ENCODE peak calls at places on chromosome 15, in six cellular contexts. J, K, C, I, L and Y are unnamed samples.

GRCh38 chr15:48397841-48398240 is 66.6 kb downstream of the DUT start:
- ATAC-seq in I (no peak), L (no peak), C (no peak), J (no peak), K (no peak), Y (no peak)

GRCh38 chr15:39643747-39644520 is 63.1 kb downstream of the THBS1 start:
- ATAC-seq in J (no peak), L (no peak), I (no peak), K (no peak), C (no peak), Y (no peak)

GRCh38 chr15:58551764-58552504 is 120.1 kb downstream of the LIPC start:
- ATAC-seq in K (peak; percentile 77), C (peak; percentile 73), J (peak; percentile 16), I (no peak), L (no peak), Y (peak; percentile 51)

GRCh38 chr15:88656760-88657221 is 18.0 kb downstream of the ISG20 start:
- ATAC-seq in L (peak; percentile 93), C (no peak), J (no peak), I (peak; percentile 29), K (peak; percentile 27), Y (no peak)

GRCh38 chr15:62896380-62896866 is 146.1 kb upstream of the TPM1 start:
- ATAC-seq in C (peak; percentile 11), K (peak; percentile 43), J (no peak), I (peak; percentile 63), L (no peak), Y (no peak)

GRCh38 chr15:62416535-62416934 is 251.4 kb upstream of the C2CD4B start:
- ATAC-seq in L (no peak), J (no peak), I (no peak), C (no peak), K (no peak), Y (no peak)

GRCh38 chr15:72534522-72534921 is 60.4 kb downstream of the ARIH1 start:
- ATAC-seq in K (no peak), I (no peak), C (no peak), J (no peak), L (no peak), Y (no peak)

GRCh38 chr15:55917881-55918296 is 75.5 kb downstream of the NEDD4 start:
- ATAC-seq in L (no peak), C (peak; percentile 54), K (peak; percentile 75), J (peak; percentile 47), I (peak; percentile 94), Y (no peak)

GRCh38 chr15:70420421-70421196 is 322.9 kb upstream of the TLE3 start:
- ATAC-seq in I (no peak), K (no peak), L (no peak), J (no peak), C (no peak), Y (no peak)

GRCh38 chr15:29533667-29534066 is 264.0 kb upstream of the NSMCE3 start:
- ATAC-seq in C (no peak), I (no peak), J (no peak), L (no peak), K (no peak), Y (no peak)
- TF ChIP-seq EP300 in C (no peak), I (no peak), J (no peak), L (no peak), K (no peak), Y (no peak)

GRCh38 chr15:51782357-51782896 is 31.0 kb downstream of the TMOD2 start:
- ATAC-seq in C (no peak), I (peak; percentile 78), K (peak; percentile 47), L (no peak), J (peak; percentile 82), Y (no peak)
- TF ChIP-seq CTCF in C (no peak), I (peak; percentile 50), K (peak; percentile 76), L (no peak), J (peak; percentile 68), Y (no peak)

GRCh38 chr15:78508272-78508671 is 895 bp downstream of the HYKK start:
- ATAC-seq in I (no peak), C (no peak), L (no peak), K (no peak), J (no peak), Y (no peak)

GRCh38 chr15:78507831-78508160 is 419 bp downstream of the HYKK start:
- ATAC-seq in L (peak; percentile 62), I (peak; percentile 70), J (peak; percentile 68), C (peak; percentile 54), K (peak; percentile 62), Y (no peak)

GRCh38 chr15:78509726-78510312 is 2.4 kb downstream of the HYKK start:
- ATAC-seq in C (no peak), L (no peak), I (no peak), J (no peak), K (no peak), Y (no peak)

GRCh38 chr15:78502641-78503040 is 4.7 kb upstream of the HYKK start:
- ATAC-seq in K (no peak), J (no peak), I (no peak), L (no peak), C (no peak), Y (no peak)

DNA sequence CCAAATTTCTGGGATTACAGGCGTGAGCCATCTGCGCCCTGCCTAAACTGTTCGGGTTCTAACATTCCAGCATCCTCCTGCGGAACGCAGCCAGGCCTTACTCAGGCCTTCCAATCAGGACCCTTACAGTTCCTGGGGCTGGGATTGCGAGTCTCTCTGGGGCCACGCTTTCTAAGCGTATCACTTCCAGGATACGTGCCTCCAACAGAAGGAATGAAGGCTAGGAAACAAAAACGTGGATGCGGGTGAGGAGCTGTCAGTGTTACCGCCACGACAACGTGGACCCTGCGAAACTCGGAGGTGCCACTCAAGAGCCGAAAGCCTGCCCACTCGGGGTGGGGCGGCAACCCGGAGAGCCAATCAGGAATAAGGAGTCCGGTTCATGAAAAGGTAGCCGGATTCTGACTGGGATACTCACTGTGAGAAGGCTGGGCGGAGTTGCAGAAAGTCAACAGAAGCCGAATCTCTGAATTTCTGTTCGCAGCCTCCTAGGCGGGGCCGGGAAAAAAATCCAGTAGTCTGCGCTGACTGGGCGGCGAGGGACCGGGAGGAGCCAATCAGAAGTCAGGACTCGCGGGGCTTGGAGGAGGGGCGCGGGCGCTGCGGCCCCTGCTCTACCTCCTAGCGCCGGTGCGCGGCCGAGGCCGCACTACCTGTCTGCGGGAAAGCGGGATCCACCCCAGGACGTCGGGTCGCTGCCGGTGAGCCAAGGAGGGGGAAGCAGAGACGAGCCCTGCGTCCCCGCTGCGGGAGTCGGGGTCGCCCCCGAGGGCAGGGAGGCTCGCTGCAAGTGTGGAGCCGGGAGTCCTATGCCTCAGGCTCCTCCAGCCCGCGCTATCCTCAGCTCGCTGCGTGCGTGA is at the start of gene HYKK:
- ATAC-seq in I (peak; percentile 97), C (peak; percentile 97), L (peak; percentile 93), K (peak; percentile 97), J (peak; percentile 99), Y (peak; percentile 98)
- TF ChIP-seq EP300 in I (no peak), C (no peak), L (no peak), K (no peak), J (no peak), Y (no peak)

DNA sequence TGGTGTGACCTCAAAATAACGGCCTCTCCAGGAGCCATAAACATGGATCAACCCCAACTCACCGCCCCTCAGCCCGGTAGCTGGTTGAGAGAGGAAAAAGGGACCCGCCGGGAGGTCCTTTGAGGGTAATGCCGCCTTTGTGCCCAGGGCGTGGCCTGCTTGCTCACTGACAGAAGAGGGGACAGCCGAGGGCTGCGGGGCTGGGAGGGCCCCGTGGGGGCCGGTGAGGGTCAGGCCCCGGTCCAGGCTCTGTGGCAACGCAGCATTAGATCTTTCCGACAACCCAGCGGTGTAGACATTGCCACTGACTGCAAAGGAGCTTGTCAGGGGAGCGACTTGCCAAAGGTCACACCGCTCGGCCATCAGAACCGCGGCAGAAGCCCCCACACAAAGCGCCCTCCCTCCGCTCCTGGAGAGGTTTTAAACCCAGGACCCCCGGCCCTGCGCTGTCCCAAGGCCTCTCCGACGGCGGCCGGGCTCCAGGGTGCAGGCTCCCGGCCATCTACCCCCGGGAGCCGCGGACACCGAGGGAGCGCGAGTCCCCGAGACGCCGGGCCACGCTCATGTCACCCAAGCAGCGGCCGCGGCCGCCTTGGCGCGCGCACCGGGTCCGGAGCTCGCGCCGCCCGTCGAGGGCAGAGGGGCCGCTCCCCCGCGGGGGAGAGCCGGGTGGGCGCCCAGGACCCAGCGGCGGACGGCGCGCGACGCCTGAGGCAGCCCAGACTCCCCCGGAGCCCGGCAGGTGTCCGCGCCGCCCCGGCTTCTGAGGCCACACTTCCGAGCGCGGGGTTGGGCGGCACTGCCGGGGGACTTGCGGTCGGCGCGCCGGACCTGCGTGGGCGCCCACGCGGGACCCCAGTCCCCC is 975 bp downstream of the PCSK6 start:
- ATAC-seq in J (peak; percentile 46), I (no peak), C (peak; percentile 12), K (peak; percentile 78), L (no peak), Y (no peak)
- TF ChIP-seq CTCF in J (no peak), I (no peak), C (no peak), K (no peak), L (no peak), Y (no peak)

GRCh38 chr15:83656943-83657528 is 3.1 kb downstream of the ADAMTSL3 start:
- ATAC-seq in J (no peak), K (peak; percentile 83), I (no peak), L (no peak), C (no peak), Y (no peak)
- TF ChIP-seq EP300 in J (no peak), K (no peak), I (no peak), L (no peak), C (no peak), Y (no peak)

DNA sequence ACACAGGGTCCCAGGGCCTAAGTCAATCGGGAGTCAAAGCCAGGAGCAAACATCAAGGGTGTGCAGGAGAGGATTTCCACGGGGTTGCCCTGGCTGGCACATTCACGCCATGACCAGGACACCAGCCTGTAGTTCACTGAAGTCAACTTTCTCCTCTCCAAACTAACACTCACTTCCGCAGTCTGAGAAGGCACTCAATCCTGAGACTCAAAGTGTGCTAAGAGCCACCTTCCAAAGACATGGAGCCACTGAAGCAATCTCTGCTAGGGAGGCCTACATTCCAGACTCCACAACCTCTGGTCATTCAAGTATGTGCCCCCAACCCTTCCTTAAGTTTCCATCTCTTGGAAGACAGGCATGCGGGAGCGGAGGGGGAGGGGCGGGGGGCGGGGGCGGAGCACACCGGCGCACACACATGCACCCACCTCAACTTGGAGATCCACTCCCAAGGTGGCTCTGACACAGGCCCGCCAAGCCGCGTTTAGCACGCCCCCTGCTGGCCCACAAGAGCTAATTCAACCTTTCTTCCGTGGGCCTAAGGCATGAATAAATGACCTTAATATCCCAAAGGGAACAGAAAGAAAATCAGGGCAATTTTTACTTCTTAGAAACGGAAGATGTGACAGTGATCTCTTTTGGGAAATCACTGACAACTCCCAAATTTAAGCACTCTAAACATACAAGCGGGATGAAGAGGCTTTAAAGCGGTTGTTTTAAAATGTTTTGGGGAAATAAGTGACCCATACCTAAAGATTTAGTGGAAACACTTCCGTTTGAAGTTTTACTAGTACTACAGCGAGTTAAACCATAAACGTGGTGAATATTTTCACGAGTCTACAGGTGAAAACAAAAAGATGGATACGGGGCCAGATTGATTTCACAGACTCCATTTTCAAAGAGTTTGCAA is 162.5 kb upstream of the CHRNA7 start:
- ATAC-seq in C (peak; percentile 49), K (peak; percentile 72), L (peak; percentile 83), J (peak; percentile 82), I (peak; percentile 83), Y (no peak)
- TF ChIP-seq CTCF in C (peak; percentile 79), K (peak; percentile 76), L (peak; percentile 84), J (peak; percentile 75), I (peak; percentile 87), Y (peak; percentile 40)